ENCODE peak calls at places on chromosomes 12 and 14, in seven cellular contexts. E is iPS DF 19.7; A is stimulated activated CD4-positive, alpha-beta T cell treated with anti-CD3 and anti-CD28 coated beads, Interleukin-4, amount 100 ng/mL, for 48 hours; I is NCI-H1105 treated with DMSO at 0.1 percent for 48 hours; J is foreskin fibroblast; M is GM23248; Y is activated T-helper 1 cell treated with Interleukin-2 at 50 U/mL for 16 hours. B is an unnamed sample.

GRCh38 chr14:56189306-56189705 is 71.1 kb downstream of the PELI2 start:
- DNase-seq in E (no peak), A (no peak), I (no peak), J (peak; percentile 91), M (peak; percentile 80), Y (no peak), B (no peak)

GRCh38 chr12:5439788-5440300 is 7.9 kb downstream of the NTF3 start:
- DNase-seq in E (no peak), A (no peak), I (no peak), J (no peak), M (no peak), Y (no peak), B (no peak)

GRCh38 chr12:104058796-104059195 is 5.5 kb upstream of the HCFC2 start:
- DNase-seq in E (no peak), A (no peak), I (no peak), J (no peak), M (no peak), Y (no peak), B (no peak)

GRCh38 chr14:83462759-83463158 is 1929.1 kb upstream of the SEL1L start:
- DNase-seq in E (no peak), A (no peak), I (no peak), J (no peak), M (no peak), Y (no peak), B (no peak)

GRCh38 chr12:15220961-15221885 is at the start of gene RERG:
- DNase-seq in E (peak; percentile 28), A (peak; percentile 62), I (peak; percentile 46), J (peak; percentile 92), M (peak; percentile 81), Y (peak; percentile 60), B (peak; percentile 57)

GRCh38 chr14:78904094-78904493 is 733.9 kb downstream of the NRXN3 start:
- DNase-seq in E (no peak), A (no peak), I (no peak), J (peak; percentile 2), M (no peak), Y (no peak), B (no peak)

GRCh38 chr12:53214687-53215455 is 7.8 kb upstream of the ITGB7 start:
- DNase-seq in E (no peak), A (no peak), I (no peak), J (no peak), M (no peak), Y (no peak), B (no peak)

GRCh38 chr12:5259523-5259922 is 172.4 kb upstream of the NTF3 start:
- DNase-seq in E (no peak), A (no peak), I (no peak), J (peak; percentile 2), M (peak; percentile 43), Y (no peak), B (no peak)

GRCh38 chr12:1791104-1791927 is 29.0 kb upstream of the LRTM2 start:
- DNase-seq in E (no peak), A (peak; percentile 40), I (peak; percentile 72), J (peak; percentile 85), M (peak; percentile 82), Y (peak; percentile 37), B (peak; percentile 53)

GRCh38 chr14:35213869-35214387 is 78.3 kb upstream of the PSMA6 start:
- DNase-seq in E (no peak), A (no peak), I (no peak), J (peak; percentile 38), M (peak; percentile 52), Y (no peak), B (no peak)